ENCODE peak calls at places on chromosome 7, in seven cellular contexts. C, L, Y, D, Q, Z and M are unnamed samples.

GRCh38 chr7:47379629-47380324 is 202.1 kb downstream of the TNS3 start:
- DNase-seq in Q (no peak), D (no peak), Z (no peak), Y (no peak), L (no peak), C (peak), M (no peak)

GRCh38 chr7:110877086-110877485 is 213.8 kb upstream of the LRRN3 start:
- DNase-seq in Q (no peak), D (no peak), Z (no peak), L (no peak), Y (no peak), C (no peak), M (no peak)

GRCh38 chr7:29346574-29346973 is 152.0 kb downstream of the CHN2 start:
- DNase-seq in Z (no peak), D (no peak), Y (no peak), Q (no peak), C (no peak), L (no peak), M (no peak)

GRCh38 chr7:117157121-117157870 is 165.6 kb downstream of the WNT2 start:
- DNase-seq in Y (peak), D (no peak), C (no peak), Z (no peak), Q (no peak), L (no peak), M (no peak)

GRCh38 chr7:117085769-117086463 is 132.6 kb downstream of the ST7 start:
- DNase-seq in L (no peak), Q (no peak), D (no peak), C (no peak), Z (no peak), Y (no peak), M (no peak)

GRCh38 chr7:157441023-157441399 is 104.2 kb downstream of the DNAJB6 start:
- DNase-seq in Y (no peak), C (no peak), D (no peak), Z (peak), Q (no peak), L (no peak), M (no peak)

GRCh38 chr7:74101061-74101681 is 17.6 kb downstream of the LIMK1 start:
- DNase-seq in L (no peak), Z (no peak), Y (no peak), Q (no peak), D (peak), C (no peak), M (no peak)

GRCh38 chr7:157253850-157254249 is 83.0 kb upstream of the DNAJB6 start:
- DNase-seq in C (no peak), L (no peak), D (no peak), Q (no peak), Z (no peak), Y (no peak), M (no peak)

GRCh38 chr7:47415289-47416212 is 166.4 kb downstream of the TNS3 start:
- DNase-seq in Y (no peak), Q (no peak), Z (no peak), D (no peak), C (no peak), L (no peak), M (no peak)

GRCh38 chr7:30745251-30745650 is 6.7 kb upstream of the INMT start:
- DNase-seq in Y (no peak), Z (no peak), D (no peak), C (no peak), Q (no peak), L (no peak), M (no peak)

GRCh38 chr7:88835147-88835728 is 39.7 kb upstream of the TEX47 start:
- DNase-seq in D (peak), Z (no peak), Q (peak), C (peak), Y (peak), L (peak), M (no peak)

GRCh38 chr7:28804990-28805389 is 153.1 kb downstream of the TRIL start:
- DNase-seq in C (no peak), D (no peak), L (no peak), Y (no peak), Z (no peak), Q (no peak), M (no peak)

GRCh38 chr7:17300012-17300411 is 1.6 kb downstream of the AHR start:
- DNase-seq in Y (no peak), Z (no peak), Q (no peak), C (no peak), L (no peak), D (no peak), M (no peak)

GRCh38 chr7:264541-265191 is 25.3 kb upstream of the FOXL3 start:
- DNase-seq in L (no peak), C (no peak), Z (no peak), D (no peak), Q (no peak), Y (no peak), M (no peak)

GRCh38 chr7:98618786-98619185 is 1.7 kb downstream of the NPTX2 start:
- DNase-seq in L (no peak), C (no peak), D (no peak), Q (no peak), Y (no peak), Z (no peak), M (no peak)

GRCh38 chr7:28755255-28755654 is 202.9 kb downstream of the TRIL start:
- DNase-seq in Q (no peak), L (no peak), Z (no peak), Y (no peak), D (no peak), C (no peak), M (no peak)

GRCh38 chr7:101125989-101126650 is 784 bp upstream of the SERPINE1 start:
- DNase-seq in Z (no peak), Q (no peak), L (peak), D (peak), C (no peak), Y (peak), M (no peak)

GRCh38 chr7:47190462-47190861 is 391.4 kb downstream of the TNS3 start:
- DNase-seq in C (no peak), L (no peak), D (no peak), Q (no peak), Z (no peak), Y (no peak), M (no peak)

GRCh38 chr7:99786726-99787300 is 2.8 kb upstream of the CYP3A4 start:
- DNase-seq in D (no peak), Y (no peak), Z (no peak), Q (no peak), L (no peak), C (no peak), M (no peak)

GRCh38 chr7:39811161-39811614 is 138.9 kb upstream of the CDK13 start:
- DNase-seq in Z (no peak), L (no peak), D (no peak), Q (no peak), Y (no peak), C (no peak), M (peak)

GRCh38 chr7:116122972-116123595 is 87.3 kb upstream of the TES start:
- DNase-seq in Y (peak), L (peak), Z (no peak), C (peak), D (no peak), Q (no peak), M (peak)

GRCh38 chr7:23235688-23236280 is 10.8 kb upstream of the GPNMB start:
- DNase-seq in D (no peak), Q (no peak), L (peak), C (peak), Y (no peak), Z (no peak), M (no peak)

GRCh38 chr7:23332193-23332592 is 33.1 kb downstream of the MALSU1 start:
- DNase-seq in Y (peak), Z (no peak), C (no peak), L (no peak), D (no peak), Q (no peak), M (no peak)

GRCh38 chr7:30310674-30311362 is 26.4 kb downstream of the ZNRF2 start:
- DNase-seq in Z (no peak), L (no peak), Q (no peak), D (no peak), C (no peak), Y (no peak), M (no peak)

GRCh38 chr7:155514296-155514695 is 32.1 kb downstream of the CNPY1 start:
- DNase-seq in Y (no peak), C (no peak), Q (no peak), L (no peak), D (no peak), Z (no peak), M (no peak)

GRCh38 chr7:45185864-45186250 is 28.3 kb downstream of the RAMP3 start:
- DNase-seq in Q (no peak), D (no peak), L (no peak), Y (no peak), C (no peak), Z (no peak), M (no peak)
- TF ChIP-seq POLR2AphosphoS5 in Q (no peak), D (no peak), L (no peak), Y (no peak), C (no peak), Z (no peak), M (no peak)

GRCh38 chr7:36289833-36290661 is 99.6 kb upstream of the ANLN start:
- DNase-seq in C (peak), Y (no peak), Z (no peak), L (peak), Q (no peak), D (no peak), M (no peak)
- H3K9ac ChIP-seq in C (peak), Y (no peak), Z (no peak), L (peak), Q (no peak), D (no peak), M (no peak)

GRCh38 chr7:25861704-25862253 is 290.2 kb upstream of the NFE2L3 start:
- DNase-seq in Y (no peak), C (no peak), Z (no peak), D (no peak), Q (no peak), L (no peak), M (peak)

GRCh38 chr7:25859412-25859704 is 292.6 kb upstream of the NFE2L3 start:
- DNase-seq in Z (peak), C (no peak), Q (no peak), L (no peak), Y (no peak), D (no peak), M (no peak)

GRCh38 chr7:25860882-25861228 is 291.1 kb upstream of the NFE2L3 start:
- DNase-seq in Y (no peak), Z (no peak), Q (no peak), D (no peak), L (no peak), C (no peak), M (no peak)

GRCh38 chr7:25859732-25860131 is 292.3 kb upstream of the NFE2L3 start:
- DNase-seq in Z (no peak), Q (no peak), L (no peak), D (no peak), Y (no peak), C (no peak), M (no peak)

GRCh38 chr7:25860206-25860881 is 291.7 kb upstream of the NFE2L3 start:
- DNase-seq in L (no peak), C (no peak), Q (no peak), D (no peak), Z (peak), Y (peak), M (no peak)
- TF ChIP-seq EZH2 in L (no peak), C (no peak), Q (no peak), D (no peak), Z (peak), Y (peak), M (no peak)

DNA sequence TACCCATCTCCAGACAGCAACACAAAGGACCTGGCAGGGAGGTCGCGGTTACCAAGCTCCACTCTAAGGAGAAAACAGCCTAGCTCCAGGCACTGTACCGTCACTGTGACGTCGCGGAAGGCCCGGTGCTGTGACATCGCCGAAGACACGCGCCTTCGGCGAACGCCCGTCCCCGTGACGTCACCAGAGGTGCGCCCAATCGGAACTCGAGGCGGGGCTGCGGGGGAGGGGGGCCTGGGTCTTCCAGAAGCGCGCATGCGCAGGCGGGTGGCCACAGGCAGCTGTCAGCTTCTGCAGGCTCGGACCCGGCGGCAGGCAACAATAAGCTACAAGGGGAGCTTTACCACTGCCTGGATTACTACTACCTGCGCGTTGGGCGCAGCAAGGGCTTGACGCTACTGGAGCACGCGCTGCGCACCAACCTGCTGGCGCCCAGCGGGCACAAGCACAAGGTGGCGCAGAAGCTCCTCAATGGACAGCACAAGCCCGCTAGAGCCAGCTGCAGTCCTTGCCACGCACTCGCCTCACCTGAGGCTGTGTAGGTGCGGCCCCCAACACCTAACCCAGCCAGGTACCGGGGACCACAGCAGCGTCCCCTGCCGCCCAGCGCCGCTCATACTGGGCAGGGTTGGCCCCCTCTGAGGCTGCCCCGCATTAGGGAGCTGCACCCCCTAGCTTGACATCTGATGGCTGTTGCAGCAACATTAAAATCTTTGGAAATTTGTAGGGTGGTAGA is 208.4 kb downstream of the TPST1 start:
- DNase-seq in L (no peak), Q (peak), Y (peak), Z (peak), D (no peak), C (no peak), M (no peak)
- TF ChIP-seq POLR2AphosphoS5 in L (no peak), Q (no peak), Y (peak), Z (peak), D (no peak), C (no peak), M (no peak)

DNA sequence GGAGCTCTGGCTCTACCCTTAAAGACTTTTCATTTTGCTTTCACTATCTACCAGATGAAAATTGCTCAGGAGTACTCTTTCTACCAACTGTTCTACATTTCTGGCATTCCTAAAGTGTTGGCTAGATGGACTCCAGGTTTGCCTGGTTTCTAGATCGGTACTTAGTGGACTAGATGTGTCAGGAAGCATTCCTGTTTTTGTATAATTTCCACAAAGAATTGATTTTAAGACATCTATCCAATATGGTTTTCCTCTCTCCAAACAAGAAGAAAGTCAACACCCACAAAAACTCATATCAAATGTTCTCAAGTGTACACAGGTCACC is 157.7 kb downstream of the CHRM2 start:
- DNase-seq in L (no peak), C (no peak), D (no peak), Z (no peak), Y (no peak), Q (no peak), M (no peak)
- H3K9ac ChIP-seq in L (no peak), C (no peak), D (no peak), Z (no peak), Y (no peak), Q (no peak), M (no peak)

DNA sequence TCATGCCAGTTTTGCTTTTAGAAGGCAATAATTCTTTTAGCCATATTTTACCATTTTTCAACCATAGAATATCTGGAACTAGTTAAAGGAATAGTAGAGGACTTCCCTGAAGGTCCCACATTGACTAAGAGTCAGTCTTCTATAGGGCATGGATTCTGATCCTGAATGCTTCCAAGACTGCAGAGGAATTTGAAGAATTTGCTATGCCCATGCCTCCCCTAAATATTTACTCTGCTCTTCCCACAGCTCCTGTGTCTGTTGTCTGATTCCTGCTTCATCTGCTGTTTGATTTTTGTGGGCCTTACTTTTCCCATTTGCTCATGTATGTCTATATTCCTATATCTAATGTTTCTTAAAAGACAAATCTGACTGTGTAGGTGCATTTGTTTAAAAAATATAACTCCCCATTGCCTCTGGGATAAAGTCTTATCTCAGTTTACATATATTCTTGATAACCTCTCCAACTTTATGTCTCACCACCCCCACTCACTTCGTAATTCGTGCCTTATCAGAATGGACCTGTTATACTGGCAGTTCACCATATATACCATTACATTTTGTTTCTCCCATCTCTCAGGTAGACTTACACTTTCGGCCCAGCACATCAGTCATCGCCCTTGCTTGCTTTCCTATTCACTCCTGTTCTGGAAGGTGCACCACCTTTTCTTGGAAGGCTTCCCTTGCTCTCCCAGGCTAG is 33.9 kb downstream of the LRRC4 start:
- DNase-seq in Y (no peak), D (no peak), Z (no peak), C (no peak), Q (peak), L (peak), M (no peak)
- TF ChIP-seq EZH2 in Y (no peak), D (no peak), Z (no peak), C (no peak), Q (no peak), L (no peak), M (no peak)

DNA sequence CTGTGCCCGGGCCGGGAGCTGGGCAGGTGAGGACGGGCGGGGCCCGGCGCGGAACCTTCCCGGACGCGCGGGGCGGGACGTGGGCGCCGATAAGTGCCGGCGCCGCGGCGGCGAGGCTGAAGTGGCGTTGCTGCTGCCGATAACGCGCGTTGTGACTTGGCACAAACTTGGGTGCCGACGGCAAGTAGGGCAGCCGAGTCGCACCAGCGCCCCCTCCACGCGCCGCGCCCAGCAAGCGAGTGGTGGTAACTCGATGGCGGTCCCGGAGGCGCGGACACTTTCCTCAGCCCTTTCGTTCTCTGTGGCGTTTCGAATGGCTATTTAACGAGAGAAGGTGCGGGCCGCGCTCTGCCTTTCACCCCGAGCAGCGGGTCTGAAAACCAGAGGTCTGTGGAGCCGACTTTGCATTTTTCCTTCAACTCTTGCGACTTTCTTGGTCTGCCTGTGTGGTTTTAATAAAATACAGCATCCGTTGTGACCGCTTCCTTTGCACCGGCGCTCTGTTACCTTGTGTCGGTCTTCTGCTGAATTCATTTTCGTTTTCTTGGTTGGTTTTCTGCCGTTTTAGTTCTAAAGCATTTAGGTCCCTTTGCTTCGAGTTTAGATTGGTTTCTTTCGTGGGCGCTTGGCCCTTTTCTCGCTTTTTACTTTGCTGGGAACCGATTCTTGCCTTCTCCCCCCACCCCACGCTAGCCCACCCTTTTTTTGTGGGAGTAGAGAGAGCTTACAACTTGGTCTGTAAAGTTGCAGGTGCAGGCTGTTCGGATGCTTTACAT is 704 bp downstream of the STK17A start:
- DNase-seq in D (no peak), C (no peak), L (peak), Y (peak), Q (no peak), Z (peak), M (no peak)
- TF ChIP-seq POLR2AphosphoS5 in D (peak), C (peak), L (no peak), Y (peak), Q (no peak), Z (no peak), M (no peak)

DNA sequence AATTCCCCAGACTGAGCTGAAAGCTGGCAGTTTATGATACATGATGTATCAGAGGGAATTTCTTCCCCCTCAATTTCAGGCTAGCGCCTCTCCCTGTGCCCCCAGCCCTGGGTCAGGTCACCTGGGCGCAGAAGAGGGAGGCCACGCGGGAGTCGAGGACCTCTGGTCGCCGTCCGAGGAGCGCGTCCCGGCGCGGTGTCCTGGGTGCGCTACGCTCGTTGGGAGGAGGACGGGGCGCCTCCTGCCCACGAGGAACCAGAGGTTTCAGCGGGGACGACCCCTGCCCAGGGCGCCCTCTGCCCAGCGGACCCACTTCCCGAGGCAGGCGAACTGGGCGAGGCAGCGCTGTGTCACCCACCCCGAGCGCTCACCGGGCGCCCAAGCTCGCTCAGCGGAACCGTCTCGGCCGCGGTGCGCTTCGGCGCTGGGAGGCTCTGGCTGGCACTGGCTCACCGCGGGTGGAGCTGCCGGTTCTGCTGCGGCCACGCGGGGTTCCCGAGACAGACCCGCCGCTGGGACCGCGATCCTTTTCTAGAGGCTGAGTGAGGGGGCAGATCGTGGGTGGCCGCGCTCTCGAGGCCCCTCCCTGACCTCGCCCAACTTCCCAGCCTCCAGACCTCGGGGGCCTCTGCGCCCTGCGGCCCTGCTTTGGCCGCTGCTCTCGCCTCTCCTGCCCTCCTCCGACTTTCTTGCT is at the start of gene FAM237B:
- DNase-seq in D (no peak), C (no peak), L (no peak), Z (peak), Q (no peak), Y (no peak), M (no peak)
- H3K9ac ChIP-seq in D (no peak), C (no peak), L (no peak), Z (peak), Q (no peak), Y (no peak), M (no peak)

GRCh38 chr7:27235387-27236052 is 7.1 kb upstream of the EVX1 start:
- DNase-seq in D (no peak), C (peak), Z (peak), Q (peak), Y (no peak), L (peak), M (no peak)
- TF ChIP-seq EZH2 in D (no peak), C (no peak), Z (no peak), Q (no peak), Y (no peak), L (no peak), M (no peak)